ENCODE peak calls at places on chromosomes 2 and 18, in seven cellular contexts. R is psoas muscle, B is GM19239, O is hepatic stellate cell, L is Peyer's patch, D is GM04504, V is fibroblast of gingiva. N is an unnamed sample.

GRCh38 chr2:181440336-181440735 is 16.9 kb upstream of the ITGA4 start:
- DNase-seq in R (no peak), B (no peak), O (no peak), L (no peak), D (no peak), V (no peak), N (no peak)

GRCh38 chr2:182165196-182165595 is 179.5 kb downstream of the PPP1R1C start:
- DNase-seq in R (no peak), B (no peak), O (peak), L (no peak), D (no peak), V (no peak), N (no peak)

GRCh38 chr2:74760875-74761630 is 72.9 kb upstream of the HK2 start:
- DNase-seq in R (no peak), B (no peak), O (no peak), L (no peak), D (no peak), V (peak), N (no peak)

GRCh38 chr2:25479761-25480160 is 138.0 kb upstream of the DNMT3A start:
- DNase-seq in R (no peak), B (no peak), O (no peak), L (no peak), D (no peak), V (no peak), N (no peak)

GRCh38 chr2:155755481-155755880 is 577.0 kb downstream of the NR4A2 start:
- DNase-seq in R (no peak), B (no peak), O (no peak), L (no peak), D (no peak), V (no peak), N (no peak)

GRCh38 chr2:236824836-236825235 is 255.2 kb downstream of the ACKR3 start:
- DNase-seq in R (no peak), B (no peak), O (no peak), L (no peak), D (no peak), V (no peak), N (peak)

GRCh38 chr2:230924092-230924469 is 961 bp downstream of the GPR55 start:
- DNase-seq in R (no peak), B (no peak), O (no peak), L (no peak), D (no peak), V (no peak), N (no peak)

GRCh38 chr18:58241877-58242276 is 197.9 kb downstream of the NEDD4L start:
- DNase-seq in R (no peak), B (no peak), O (peak), L (no peak), D (peak), V (peak), N (no peak)

GRCh38 chr18:62715829-62716678 is 713 bp downstream of the PHLPP1 start:
- DNase-seq in R (peak), B (peak), O (peak), L (peak), D (no peak), V (peak), N (peak)

GRCh38 chr18:5542393-5543035 is 1.3 kb downstream of the EPB41L3 start:
- DNase-seq in R (peak), B (no peak), O (no peak), L (no peak), D (no peak), V (peak), N (no peak)

GRCh38 chr18:52903858-52904257 is 563.9 kb downstream of the DCC start:
- DNase-seq in R (no peak), B (no peak), O (no peak), L (peak), D (no peak), V (no peak), N (peak)

GRCh38 chr2:54588244-54588899 is 132.2 kb downstream of the SPTBN1 start:
- DNase-seq in R (no peak), B (no peak), O (no peak), L (no peak), D (no peak), V (no peak), N (no peak)

GRCh38 chr2:127050803-127051115 is 56.2 kb downstream of the BIN1 start:
- DNase-seq in R (peak), B (no peak), O (no peak), L (peak), D (no peak), V (no peak), N (no peak)

GRCh38 chr2:32135409-32135808 is 30.3 kb upstream of the SLC30A6 start:
- DNase-seq in R (no peak), B (peak), O (peak), L (peak), D (peak), V (peak), N (peak)

GRCh38 chr2:100522430-100522829 is 40.4 kb upstream of the PDCL3 start:
- DNase-seq in R (no peak), B (no peak), O (no peak), L (peak), D (no peak), V (no peak), N (no peak)

GRCh38 chr2:218445602-218446001 is 26.7 kb downstream of the VIL1 start:
- DNase-seq in R (no peak), B (no peak), O (no peak), L (no peak), D (no peak), V (no peak), N (no peak)

GRCh38 chr2:156310773-156311172 is 21.7 kb downstream of the NR4A2 start:
- DNase-seq in R (no peak), B (no peak), O (no peak), L (no peak), D (no peak), V (no peak), N (no peak)

GRCh38 chr2:41827354-41827971 is 220.4 kb upstream of the PKDCC start:
- DNase-seq in R (no peak), B (no peak), O (no peak), L (no peak), D (no peak), V (no peak), N (no peak)

GRCh38 chr2:74314107-74314506 is 29.1 kb downstream of the SLC4A5 start:
- DNase-seq in R (no peak), B (no peak), O (no peak), L (no peak), D (no peak), V (no peak), N (no peak)